ENCODE peak calls at places on chromosome 7, in six cellular contexts. U is IMR-90, W is H9, Y is neuronal stem cell, Q is H1, A is mesenchymal stem cell. X is an unnamed sample.

GRCh38 chr7:137669706-137670105 is 177.1 kb downstream of the DGKI start:
- DNase-seq in A (peak; percentile 3), Y (no peak), Q (no peak), U (peak; percentile 64), W (no peak), X (peak; percentile 63)

GRCh38 chr7:43735802-43736603 is 6.7 kb upstream of the COA1 start:
- DNase-seq in A (peak; percentile 2), W (no peak), U (peak; percentile 37), Y (no peak), Q (no peak), X (peak; percentile 57)

GRCh38 chr7:110224643-110225042 is 866.3 kb upstream of the LRRN3 start:
- DNase-seq in Y (no peak), W (no peak), Q (no peak), U (peak; percentile 2), A (no peak), X (no peak)

GRCh38 chr7:126783613-126784012 is 469.1 kb downstream of the GRM8 start:
- DNase-seq in Y (no peak), A (no peak), Q (no peak), W (no peak), U (no peak), X (no peak)

GRCh38 chr7:111184960-111185359 is 94.0 kb downstream of the LRRN3 start:
- DNase-seq in Q (no peak), W (no peak), Y (no peak), A (no peak), U (no peak), X (no peak)

GRCh38 chr7:50660040-50660829 is 95.0 kb upstream of the DDC start:
- DNase-seq in W (no peak), U (no peak), Q (no peak), A (no peak), Y (no peak), X (no peak)

GRCh38 chr7:151784843-151785680 is 91.9 kb downstream of the PRKAG2 start:
- DNase-seq in A (no peak), Q (no peak), W (no peak), U (no peak), Y (no peak), X (no peak)

GRCh38 chr7:6577369-6578113 is at the start of gene ZDHHC4:
- DNase-seq in A (peak; percentile 89), Y (peak; percentile 60), Q (peak; percentile 58), W (peak; percentile 84), U (peak; percentile 85), X (peak; percentile 93)

GRCh38 chr7:23334482-23335056 is 35.4 kb downstream of the MALSU1 start:
- DNase-seq in U (peak; percentile 99), Y (no peak), A (peak; percentile 97), W (no peak), Q (no peak), X (no peak)

GRCh38 chr7:38881015-38881414 is 28.0 kb downstream of the VPS41 start:
- DNase-seq in Q (no peak), U (no peak), A (no peak), W (peak; percentile 33), Y (no peak), X (no peak)

GRCh38 chr7:116955801-116956514 is 2.7 kb downstream of the ST7 start:
- DNase-seq in U (no peak), A (no peak), W (no peak), Q (no peak), Y (no peak), X (peak; percentile 19)

GRCh38 chr7:115748123-115748738 is 282.3 kb downstream of the TFEC start:
- DNase-seq in W (no peak), Q (no peak), Y (no peak), U (peak; percentile 8), A (peak; percentile 16), X (no peak)

GRCh38 chr7:100888988-100889760 is at the start of gene UFSP1:
- DNase-seq in Y (no peak), A (no peak), W (peak; percentile 43), U (no peak), Q (no peak), X (peak; percentile 56)

GRCh38 chr7:3404490-3404889 is 103.4 kb downstream of the SDK1 start:
- DNase-seq in U (peak; percentile 56), W (no peak), Y (no peak), Q (no peak), A (peak; percentile 78), X (peak; percentile 88)

GRCh38 chr7:46459942-46460341 is 538.9 kb upstream of the IGFBP3 start:
- DNase-seq in Q (no peak), A (no peak), W (no peak), Y (no peak), U (peak; percentile 17), X (no peak)

GRCh38 chr7:157046681-157047080 is 36.2 kb upstream of the MNX1 start:
- DNase-seq in A (no peak), U (peak; percentile 81), Y (no peak), W (no peak), Q (no peak), X (peak; percentile 68)

GRCh38 chr7:44379366-44380178 is 54.2 kb upstream of the CAMK2B start:
- DNase-seq in W (peak; percentile 23), U (peak; percentile 17), A (peak; percentile 54), Q (no peak), Y (no peak), X (no peak)

GRCh38 chr7:143416565-143417149 is 8.0 kb upstream of the EPHA1 start:
- DNase-seq in A (peak; percentile 58), W (no peak), U (peak; percentile 53), Q (no peak), Y (peak; percentile 36), X (no peak)

GRCh38 chr7:152313217-152313616 is 122.6 kb downstream of the KMT2C start:
- DNase-seq in W (no peak), U (no peak), Q (no peak), Y (no peak), A (no peak), X (no peak)

GRCh38 chr7:106731637-106732036 is 70.7 kb upstream of the CCDC71L start:
- DNase-seq in W (no peak), Q (no peak), U (no peak), Y (no peak), A (peak; percentile 6), X (no peak)

GRCh38 chr7:92809397-92810241 is 26.8 kb downstream of the CDK6 start:
- DNase-seq in A (peak; percentile 92), Q (no peak), Y (no peak), W (peak; percentile 43), U (peak; percentile 97), X (peak; percentile 27)

GRCh38 chr7:76318488-76319353 is 16.2 kb downstream of the HSPB1 start:
- DNase-seq in W (peak; percentile 64), U (peak; percentile 89), A (peak; percentile 94), Q (no peak), Y (peak; percentile 56), X (peak; percentile 90)

GRCh38 chr7:39946693-39947092 is 3.4 kb upstream of the CDK13 start:
- DNase-seq in W (no peak), Y (no peak), U (no peak), A (no peak), Q (no peak), X (no peak)

GRCh38 chr7:137681657-137682562 is 164.9 kb downstream of the DGKI start:
- DNase-seq in Y (no peak), W (no peak), Q (no peak), A (peak; percentile 69), U (peak; percentile 92), X (peak; percentile 49)

GRCh38 chr7:74291535-74291934 is 2.3 kb downstream of the CLIP2 start:
- DNase-seq in U (no peak), W (no peak), A (no peak), Q (no peak), Y (no peak), X (no peak)

GRCh38 chr7:2152646-2153045 is 80.1 kb downstream of the MAD1L1 start:
- DNase-seq in Y (no peak), A (no peak), Q (no peak), W (no peak), U (no peak), X (no peak)

GRCh38 chr7:90092467-90092866 is 61.8 kb upstream of the STEAP1 start:
- DNase-seq in A (no peak), W (no peak), U (no peak), Q (no peak), Y (no peak), X (no peak)

DNA sequence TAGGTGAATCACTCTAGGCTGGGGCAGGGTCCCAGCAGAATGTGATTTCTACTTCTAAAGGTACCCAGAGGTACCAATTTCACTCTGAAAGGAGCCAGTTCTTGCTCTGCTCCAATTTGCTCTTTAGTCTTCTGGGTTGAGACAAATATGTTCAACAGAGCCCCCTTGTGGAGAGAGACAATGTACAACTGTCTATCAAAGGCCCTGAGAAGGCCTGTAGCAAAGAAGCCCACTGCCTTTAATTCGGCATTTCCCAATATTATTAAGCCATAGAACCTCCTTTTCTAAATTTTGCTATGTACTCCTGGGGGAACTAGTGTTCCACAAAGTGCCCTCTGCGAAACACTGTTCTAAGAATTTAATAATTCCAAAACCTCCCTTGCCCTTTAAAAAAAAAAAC is 161.0 kb upstream of the BMPER start:
- DNase-seq in Q (no peak), Y (no peak), U (peak; percentile 14), W (no peak), A (no peak), X (peak; percentile 35)
- H3K14ac ChIP-seq in Q (no peak overlapping the region), Y (no peak overlapping the region), U (peak overlapping the region; percentile 82), W (no peak overlapping the region), A (no peak overlapping the region), X (no peak overlapping the region)

DNA sequence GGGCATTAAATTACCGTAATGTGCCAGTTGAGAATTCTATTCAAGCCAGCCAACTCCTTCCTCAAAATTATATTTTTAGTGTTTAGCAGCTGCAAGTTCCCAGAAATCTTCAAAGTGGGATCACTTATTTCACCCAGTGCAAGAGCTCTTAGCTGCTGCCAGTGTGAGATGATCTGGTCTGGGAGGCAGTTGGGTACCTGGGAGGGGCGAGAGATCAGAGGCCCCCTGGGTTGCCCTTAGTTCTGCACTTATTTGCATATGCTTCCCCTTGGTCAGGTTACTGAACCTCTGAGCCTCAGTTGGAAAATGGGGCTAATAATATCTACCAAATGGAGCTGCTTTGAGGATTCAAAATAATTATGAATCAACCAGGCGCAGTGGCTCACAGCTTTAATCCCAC is 427.3 kb downstream of the GALNT17 start:
- DNase-seq in W (no peak), Q (no peak), Y (no peak), A (no peak), U (no peak), X (no peak)
- H3K18ac ChIP-seq in W (no peak overlapping the region), Q (no peak overlapping the region), Y (no peak overlapping the region), A (no peak overlapping the region), U (no peak overlapping the region), X (no peak overlapping the region)

DNA sequence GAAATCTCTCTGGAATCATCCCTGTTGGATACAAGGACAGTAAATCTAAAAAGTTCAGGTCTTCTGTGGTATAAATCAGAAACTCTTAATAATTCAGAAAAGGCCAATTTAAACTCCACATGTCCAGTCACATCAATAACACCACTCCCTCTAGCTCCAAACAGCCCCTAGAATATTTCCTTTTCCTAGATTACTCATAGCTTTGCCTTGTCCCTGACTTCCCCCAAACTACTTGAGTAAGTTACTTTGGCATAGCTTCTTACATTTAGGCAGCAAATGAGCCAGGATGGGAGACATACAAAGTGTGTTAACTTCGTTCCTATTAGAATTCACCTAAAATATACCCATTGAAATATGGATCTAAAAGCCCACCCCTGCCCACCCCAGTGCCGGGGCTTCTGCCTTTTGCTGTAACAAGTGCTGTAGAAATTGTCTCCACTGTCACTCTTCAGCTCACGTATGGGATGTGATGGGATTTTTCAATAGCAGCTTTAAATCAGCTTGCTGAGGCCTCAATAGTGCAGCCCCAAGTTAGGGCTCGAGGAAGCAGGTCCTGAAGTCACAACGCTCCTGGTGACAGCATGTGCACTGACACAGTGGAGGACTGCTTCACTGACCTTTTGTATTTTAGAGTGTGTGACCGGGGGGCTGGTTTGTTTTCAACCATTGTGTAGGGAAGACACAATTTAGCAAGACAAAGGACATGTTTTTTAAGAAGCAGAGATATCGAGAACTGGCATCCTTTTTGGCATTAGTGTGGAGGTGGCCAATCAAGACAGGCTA is 218.2 kb upstream of the KMT2E start:
- DNase-seq in W (no peak), Y (no peak), U (no peak), Q (no peak), A (no peak), X (no peak)
- H3K14ac ChIP-seq in W (no peak overlapping the region), Y (no peak overlapping the region), U (no peak overlapping the region), Q (no peak overlapping the region), A (no peak overlapping the region), X (no peak overlapping the region)

GRCh38 chr7:24755096-24755495 is 2.2 kb downstream of the GSDME start:
- DNase-seq in U (no peak), W (no peak), Y (no peak), A (no peak), Q (no peak), X (no peak)
- H3K18ac ChIP-seq in U (peak overlapping the region; percentile 71), W (no peak overlapping the region), Y (no peak overlapping the region), A (no peak overlapping the region), Q (no peak overlapping the region), X (no peak overlapping the region)